ENCODE peak calls at places on chromosomes 7 and 10, in six cellular contexts. L is ACHN; H is A549; I is activated naive CD4-positive, alpha-beta T cell; Q is activated T-cell treated with anti-CD3 and anti-CD28 coated beads, Interleukin-2, amount 50 U/mL, for 48 hours; V is H54. W is an unnamed sample.

GRCh38 chr7:2841907-2842306 is 2.2 kb downstream of the GNA12 start:
- DNase-seq in L (no peak), H (no peak), I (no peak), Q (no peak), V (no peak), W (no peak)

GRCh38 chr10:104925232-104925851 is 284.3 kb downstream of the SORCS3 start:
- DNase-seq in L (peak), H (peak), I (no peak), Q (peak), V (peak), W (no peak)

GRCh38 chr7:135558337-135558767 is 635 bp downstream of the NUP205 start:
- DNase-seq in L (peak), H (peak), I (peak), Q (peak), V (peak), W (peak)

GRCh38 chr7:151796871-151797270 is 80.0 kb downstream of the PRKAG2 start:
- DNase-seq in L (no peak), H (no peak), I (no peak), Q (no peak), V (no peak), W (no peak)

GRCh38 chr7:134741901-134742635 is 37.4 kb upstream of the CALD1 start:
- DNase-seq in L (no peak), H (no peak), I (no peak), Q (no peak), V (no peak), W (no peak)

GRCh38 chr10:35925511-35925910 is 283.4 kb upstream of the FZD8 start:
- DNase-seq in L (no peak), H (no peak), I (no peak), Q (no peak), V (no peak), W (no peak)

GRCh38 chr10:11931038-11931437 is 107.9 kb downstream of the PROSER2 start:
- DNase-seq in L (no peak), H (no peak), I (no peak), Q (no peak), V (no peak), W (no peak)

GRCh38 chr7:22356855-22357310 is at the start of gene RAPGEF5:
- DNase-seq in L (peak), H (no peak), I (no peak), Q (no peak), V (no peak), W (no peak)

GRCh38 chr7:105647591-105647990 is 66.3 kb upstream of the EFCAB10 start:
- DNase-seq in L (no peak), H (no peak), I (no peak), Q (no peak), V (no peak), W (no peak)

GRCh38 chr10:70197235-70197952 is 27.1 kb upstream of the SAR1A start:
- DNase-seq in L (no peak), H (no peak), I (no peak), Q (no peak), V (no peak), W (no peak)

GRCh38 chr7:113710310-113711106 is 208.3 kb downstream of the PPP1R3A start:
- DNase-seq in L (peak), H (peak), I (no peak), Q (peak), V (peak), W (no peak)

GRCh38 chr7:134718211-134718875 is 61.1 kb upstream of the CALD1 start:
- DNase-seq in L (no peak), H (no peak), I (no peak), Q (no peak), V (no peak), W (no peak)

GRCh38 chr10:110525349-110526260 is 27.9 kb downstream of the DUSP5 start:
- DNase-seq in L (no peak), H (peak), I (no peak), Q (peak), V (peak), W (no peak)

GRCh38 chr7:32779167-32779566 is 112.4 kb downstream of the KBTBD2 start:
- DNase-seq in L (no peak), H (no peak), I (no peak), Q (no peak), V (no peak), W (no peak)

GRCh38 chr7:26397326-26397725 is 105.7 kb downstream of the SNX10 start:
- DNase-seq in L (peak), H (no peak), I (no peak), Q (no peak), V (no peak), W (no peak)

GRCh38 chr10:43218206-43218950 is 48.5 kb downstream of the RASGEF1A start:
- DNase-seq in L (no peak), H (no peak), I (no peak), Q (no peak), V (no peak), W (peak)

GRCh38 chr10:24355289-24355688 is 146.4 kb downstream of the KIAA1217 start:
- DNase-seq in L (no peak), H (no peak), I (no peak), Q (no peak), V (no peak), W (no peak)

GRCh38 chr7:23254051-23254681 is 7.6 kb downstream of the GPNMB start:
- DNase-seq in L (no peak), H (no peak), I (no peak), Q (no peak), V (peak), W (no peak)

GRCh38 chr10:119483839-119484238 is 58.7 kb downstream of the RGS10 start:
- DNase-seq in L (no peak), H (no peak), I (no peak), Q (no peak), V (no peak), W (no peak)

GRCh38 chr10:18044976-18045720 is 93.4 kb downstream of the SLC39A12 start:
- DNase-seq in L (no peak), H (no peak), I (no peak), Q (no peak), V (no peak), W (no peak)

GRCh38 chr10:91389636-91390512 is 20.3 kb upstream of the HECTD2 start:
- DNase-seq in L (peak), H (peak), I (no peak), Q (no peak), V (no peak), W (no peak)

GRCh38 chr7:82805527-82805960 is 357.1 kb downstream of the PCLO start:
- DNase-seq in L (peak), H (peak), I (no peak), Q (no peak), V (peak), W (no peak)

GRCh38 chr7:54339074-54339473 is 203.1 kb upstream of the VSTM2A start:
- DNase-seq in L (no peak), H (no peak), I (no peak), Q (no peak), V (no peak), W (no peak)

W was measured in amygdala.